ENCODE peak calls at places on chromosomes 5 and 9, in seven cellular contexts. O is small intestine, J is ovary, D is upper lobe of right lung, Y is colonic mucosa, K is right lobe of liver, T is heart left ventricle. H is an unnamed sample. For H3K27me3, the result is how much of the 10 kb centered on the place peaks cover.

GRCh38 chr5:99061711-99062110 is 132.9 kb upstream of the CHD1 start:
- DNase-seq in O (no peak), J (no peak), D (no peak), Y (no peak), K (no peak), T (no peak), H (no peak)

GRCh38 chr9:125066839-125067619 is 76.3 kb downstream of the SCAI start:
- DNase-seq in O (no peak), J (no peak), D (no peak), Y (no peak), K (no peak), T (no peak), H (no peak)

GRCh38 chr9:27351438-27351837 is 54.5 kb upstream of the EQTN start:
- DNase-seq in O (no peak), J (no peak), D (no peak), Y (no peak), K (no peak), T (no peak), H (no peak)

GRCh38 chr9:122551371-122551770 is 1.5 kb upstream of the OR1N2 start:
- DNase-seq in O (no peak), J (no peak), D (no peak), Y (no peak), K (no peak), T (no peak), H (no peak)

GRCh38 chr5:168822745-168823281 is 243.6 kb upstream of the PANK3 start:
- DNase-seq in O (no peak), J (no peak), D (no peak), Y (no peak), K (no peak), T (no peak), H (no peak)

GRCh38 chr9:89523948-89524347 is 26.0 kb upstream of the SEMA4D start:
- DNase-seq in O (peak), J (no peak), D (no peak), Y (no peak), K (no peak), T (no peak), H (no peak)

GRCh38 chr9:113581865-113582697 is 118.6 kb downstream of the RGS3 start:
- DNase-seq in O (peak), J (peak), D (peak), Y (peak), K (peak), T (peak), H (no peak)

GRCh38 chr5:82325155-82325554 is 47.0 kb upstream of the RPS23 start:
- DNase-seq in O (no peak), J (no peak), D (no peak), Y (no peak), K (no peak), T (no peak), H (no peak)

GRCh38 chr5:56298329-56298962 is 65.3 kb upstream of the ANKRD55 start:
- DNase-seq in O (no peak), J (no peak), D (no peak), Y (no peak), K (no peak), T (no peak), H (no peak)

GRCh38 chr9:131069699-131070098 is 26.6 kb upstream of the AIF1L start:
- DNase-seq in O (no peak), J (no peak), D (no peak), Y (no peak), K (no peak), T (no peak), H (no peak)

GRCh38 chr5:126858441-126858840 is 81.5 kb downstream of the LMNB1 start:
- DNase-seq in O (no peak), J (no peak), D (no peak), Y (no peak), K (no peak), T (no peak), H (peak)

GRCh38 chr5:52989781-52990530 is 804 bp downstream of the ITGA2 start:
- DNase-seq in O (peak), J (peak), D (peak), Y (peak), K (peak), T (peak), H (no peak)

GRCh38 chr5:149667084-149667826 is 62.9 kb upstream of the PPARGC1B start:
- DNase-seq in O (peak), J (no peak), D (no peak), Y (peak), K (no peak), T (peak), H (peak)

GRCh38 chr5:169384661-169385060 is 83.7 kb upstream of the SLIT3 start:
- DNase-seq in O (no peak), J (no peak), D (no peak), Y (no peak), K (no peak), T (no peak), H (no peak)

GRCh38 chr9:77751341-77752091 is 103.4 kb upstream of the GNA14 start:
- DNase-seq in O (peak), J (no peak), D (no peak), Y (peak), K (no peak), T (peak), H (peak)
- H3K4me3 ChIP-seq in O (no peak), J (peak), D (no peak), Y (no peak), K (no peak), T (no peak), H (no peak)

DNA sequence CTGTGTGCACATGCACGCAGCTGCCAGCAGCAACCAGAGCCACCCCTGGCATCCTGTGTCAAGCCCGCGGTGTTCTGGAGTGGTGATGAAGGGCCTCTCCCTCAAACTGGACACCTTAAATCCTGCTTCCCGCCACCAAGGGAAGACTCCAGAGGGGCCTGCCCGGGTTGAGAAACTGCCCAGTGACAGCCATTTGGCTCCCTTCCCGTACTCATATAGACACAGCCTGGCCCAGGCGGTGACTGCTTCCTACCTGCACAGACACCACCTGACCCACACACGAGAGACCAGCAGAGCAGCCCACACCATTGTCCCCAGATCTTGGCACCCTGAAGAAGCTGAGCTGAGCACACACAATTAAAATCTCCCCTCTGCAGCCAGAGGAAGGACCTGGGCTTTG is 78.2 kb downstream of the TSPAN17 start:
- DNase-seq in O (no peak), J (no peak), D (no peak), Y (no peak), K (no peak), T (no peak), H (no peak)
- H3K27me3 ChIP-seq in O (under half), J (under half), D (half or more), Y (under half), K (under half), T (under half), H (under half)

DNA sequence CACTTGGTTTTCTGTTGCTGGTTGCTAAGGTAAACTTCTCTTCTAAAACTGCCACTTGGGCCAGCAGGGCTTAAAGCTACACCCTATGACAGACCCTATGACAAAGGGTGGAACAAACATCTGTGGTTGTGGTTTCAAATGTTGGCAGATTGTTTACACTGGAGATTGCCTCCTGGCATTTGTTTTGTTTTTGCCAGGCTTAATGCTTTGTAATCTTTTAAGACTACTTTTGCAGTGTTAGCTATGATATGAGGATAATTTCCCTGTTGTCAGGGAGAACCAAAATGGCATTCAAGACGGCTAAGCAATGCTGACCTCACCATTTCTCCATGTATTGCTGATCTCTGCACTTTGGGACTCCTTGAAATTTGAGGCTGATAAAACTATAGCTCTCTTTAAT is 50.3 kb downstream of the MAMDC2 start:
- DNase-seq in O (no peak), J (no peak), D (no peak), Y (no peak), K (no peak), T (no peak), H (no peak)
- H3K27ac ChIP-seq in O (no peak), J (no peak), D (no peak), Y (no peak), K (no peak), T (no peak), H (no peak)

GRCh38 chr5:111071413-111071812 is at the start of gene TSLP:
- DNase-seq in O (no peak), J (no peak), D (no peak), Y (no peak), K (no peak), T (no peak), H (no peak)
- H3K4me3 ChIP-seq in O (no peak), J (no peak), D (no peak), Y (no peak), K (peak), T (peak), H (peak)